ENCODE peak calls at places on chromosomes 12 and 14, in ten cellular contexts. One of them, this sample, is unnamed.

GRCh38 chr14:65351493-65352224 is 60.9 kb upstream of the FUT8 start:
- DNase-seq in endothelial cell of umbilical vein: no peak
- DNase-seq in heart left ventricle: no peak
- DNase-seq in cardiac muscle cell: no peak
- DNase-seq in transverse colon: no peak
- DNase-seq in fibroblast of pulmonary artery: no peak
- DNase-seq in H7: no peak
- DNase-seq in tibial artery: no peak
- DNase-seq in cardiac fibroblast: no peak
- DNase-seq in CD8-positive, alpha-beta memory T cell: no peak
- DNase-seq in this sample: no peak

GRCh38 chr12:128078311-128078851 is 188.6 kb upstream of the TMEM132C start:
- DNase-seq in endothelial cell of umbilical vein: no peak
- DNase-seq in heart left ventricle: no peak
- DNase-seq in cardiac muscle cell: no peak
- DNase-seq in transverse colon: no peak
- DNase-seq in fibroblast of pulmonary artery: no peak
- DNase-seq in H7: peak; percentile 22
- DNase-seq in tibial artery: no peak
- DNase-seq in cardiac fibroblast: no peak
- DNase-seq in CD8-positive, alpha-beta memory T cell: no peak
- DNase-seq in this sample: no peak

GRCh38 chr12:42696424-42697149 is 107.0 kb upstream of the PRICKLE1 start:
- DNase-seq in endothelial cell of umbilical vein: peak; percentile 60
- DNase-seq in heart left ventricle: peak; percentile 70
- DNase-seq in cardiac muscle cell: no peak
- DNase-seq in transverse colon: peak; percentile 61
- DNase-seq in fibroblast of pulmonary artery: peak; percentile 92
- DNase-seq in H7: no peak
- DNase-seq in tibial artery: peak; percentile 88
- DNase-seq in cardiac fibroblast: peak; percentile 96
- DNase-seq in CD8-positive, alpha-beta memory T cell: no peak
- DNase-seq in this sample: peak; percentile 48

GRCh38 chr12:6914246-6914947 is at the start of gene ENO2:
- DNase-seq in endothelial cell of umbilical vein: peak; percentile 51
- DNase-seq in heart left ventricle: peak; percentile 87
- DNase-seq in cardiac muscle cell: peak; percentile 80
- DNase-seq in transverse colon: peak; percentile 81
- DNase-seq in fibroblast of pulmonary artery: peak; percentile 47
- DNase-seq in H7: peak; percentile 85
- DNase-seq in tibial artery: peak; percentile 93
- DNase-seq in cardiac fibroblast: peak; percentile 68
- DNase-seq in CD8-positive, alpha-beta memory T cell: peak; percentile 87
- DNase-seq in this sample: peak; percentile 84

GRCh38 chr12:65879878-65880277 is 55.6 kb downstream of the HMGA2 start:
- DNase-seq in endothelial cell of umbilical vein: peak; percentile 54
- DNase-seq in heart left ventricle: no peak
- DNase-seq in cardiac muscle cell: no peak
- DNase-seq in transverse colon: no peak
- DNase-seq in fibroblast of pulmonary artery: peak; percentile 83
- DNase-seq in H7: no peak
- DNase-seq in tibial artery: no peak
- DNase-seq in cardiac fibroblast: peak; percentile 78
- DNase-seq in CD8-positive, alpha-beta memory T cell: no peak
- DNase-seq in this sample: no peak

GRCh38 chr12:106987846-106988245 is 900 bp upstream of the MTERF2 start:
- DNase-seq in endothelial cell of umbilical vein: no peak
- DNase-seq in heart left ventricle: no peak
- DNase-seq in cardiac muscle cell: no peak
- DNase-seq in transverse colon: no peak
- DNase-seq in fibroblast of pulmonary artery: no peak
- DNase-seq in H7: no peak
- DNase-seq in tibial artery: no peak
- DNase-seq in cardiac fibroblast: no peak
- DNase-seq in CD8-positive, alpha-beta memory T cell: no peak
- DNase-seq in this sample: no peak

GRCh38 chr12:63978519-63978918 is 134.0 kb downstream of the SRGAP1 start:
- DNase-seq in endothelial cell of umbilical vein: peak; percentile 77
- DNase-seq in heart left ventricle: no peak
- DNase-seq in cardiac muscle cell: no peak
- DNase-seq in transverse colon: no peak
- DNase-seq in fibroblast of pulmonary artery: peak; percentile 88
- DNase-seq in H7: no peak
- DNase-seq in tibial artery: no peak
- DNase-seq in cardiac fibroblast: peak; percentile 79
- DNase-seq in CD8-positive, alpha-beta memory T cell: no peak
- DNase-seq in this sample: no peak

GRCh38 chr12:111024205-111024794 is 103.9 kb upstream of the MYL2 start:
- DNase-seq in endothelial cell of umbilical vein: peak; percentile 30
- DNase-seq in heart left ventricle: peak; percentile 74
- DNase-seq in cardiac muscle cell: peak; percentile 85
- DNase-seq in transverse colon: peak; percentile 48
- DNase-seq in fibroblast of pulmonary artery: peak; percentile 31
- DNase-seq in H7: peak; percentile 87
- DNase-seq in tibial artery: no peak
- DNase-seq in cardiac fibroblast: peak; percentile 36
- DNase-seq in CD8-positive, alpha-beta memory T cell: peak; percentile 27
- DNase-seq in this sample: peak; percentile 54

GRCh38 chr12:25135531-25136154 is 59.3 kb downstream of the DNAI7 start:
- DNase-seq in endothelial cell of umbilical vein: no peak
- DNase-seq in heart left ventricle: no peak
- DNase-seq in cardiac muscle cell: no peak
- DNase-seq in transverse colon: peak; percentile 8
- DNase-seq in fibroblast of pulmonary artery: no peak
- DNase-seq in H7: no peak
- DNase-seq in tibial artery: no peak
- DNase-seq in cardiac fibroblast: no peak
- DNase-seq in CD8-positive, alpha-beta memory T cell: no peak
- DNase-seq in this sample: no peak

GRCh38 chr14:72443991-72444431 is 449.9 kb downstream of the DPF3 start:
- DNase-seq in endothelial cell of umbilical vein: no peak
- DNase-seq in heart left ventricle: no peak
- DNase-seq in cardiac muscle cell: no peak
- DNase-seq in transverse colon: no peak
- DNase-seq in fibroblast of pulmonary artery: no peak
- DNase-seq in H7: no peak
- DNase-seq in tibial artery: no peak
- DNase-seq in cardiac fibroblast: no peak
- DNase-seq in CD8-positive, alpha-beta memory T cell: peak; percentile 25
- DNase-seq in this sample: no peak

GRCh38 chr12:34406228-34406995 is 384.1 kb downstream of the ALG10 start:
- DNase-seq in endothelial cell of umbilical vein: no peak
- DNase-seq in heart left ventricle: peak; percentile 28
- DNase-seq in cardiac muscle cell: no peak
- DNase-seq in transverse colon: peak; percentile 1
- DNase-seq in fibroblast of pulmonary artery: no peak
- DNase-seq in H7: peak; percentile 2
- DNase-seq in tibial artery: peak; percentile 28
- DNase-seq in cardiac fibroblast: no peak
- DNase-seq in CD8-positive, alpha-beta memory T cell: no peak
- DNase-seq in this sample: no peak

GRCh38 chr12:51898506-51898905 is 8.8 kb upstream of the ACVRL1 start:
- DNase-seq in endothelial cell of umbilical vein: no peak
- DNase-seq in heart left ventricle: no peak
- DNase-seq in cardiac muscle cell: no peak
- DNase-seq in transverse colon: no peak
- DNase-seq in fibroblast of pulmonary artery: no peak
- DNase-seq in H7: peak; percentile 8
- DNase-seq in tibial artery: no peak
- DNase-seq in cardiac fibroblast: no peak
- DNase-seq in CD8-positive, alpha-beta memory T cell: no peak
- DNase-seq in this sample: no peak

GRCh38 chr14:21072781-21073339 is 2.8 kb downstream of the ARHGEF40 start:
- DNase-seq in endothelial cell of umbilical vein: no peak
- DNase-seq in heart left ventricle: no peak
- DNase-seq in cardiac muscle cell: no peak
- DNase-seq in transverse colon: peak; percentile 68
- DNase-seq in fibroblast of pulmonary artery: no peak
- DNase-seq in H7: no peak
- DNase-seq in tibial artery: no peak
- DNase-seq in cardiac fibroblast: no peak
- DNase-seq in CD8-positive, alpha-beta memory T cell: no peak
- DNase-seq in this sample: no peak

GRCh38 chr14:64704145-64704742 is at the start of gene PLEKHG3:
- DNase-seq in endothelial cell of umbilical vein: peak; percentile 68
- DNase-seq in heart left ventricle: peak; percentile 91
- DNase-seq in cardiac muscle cell: peak; percentile 90
- DNase-seq in transverse colon: peak; percentile 90
- DNase-seq in fibroblast of pulmonary artery: peak; percentile 72
- DNase-seq in H7: peak; percentile 91
- DNase-seq in tibial artery: peak; percentile 92
- DNase-seq in cardiac fibroblast: peak; percentile 83
- DNase-seq in CD8-positive, alpha-beta memory T cell: peak; percentile 46
- DNase-seq in this sample: peak; percentile 87

GRCh38 chr12:93573552-93574223 is 1.2 kb downstream of the SOCS2 start:
- DNase-seq in endothelial cell of umbilical vein: no peak
- DNase-seq in heart left ventricle: no peak
- DNase-seq in cardiac muscle cell: no peak
- DNase-seq in transverse colon: peak; percentile 26
- DNase-seq in fibroblast of pulmonary artery: no peak
- DNase-seq in H7: peak; percentile 38
- DNase-seq in tibial artery: no peak
- DNase-seq in cardiac fibroblast: peak; percentile 21
- DNase-seq in CD8-positive, alpha-beta memory T cell: no peak
- DNase-seq in this sample: peak; percentile 13

GRCh38 chr12:107356266-107356936 is 263.1 kb upstream of the CRY1 start:
- DNase-seq in endothelial cell of umbilical vein: no peak
- DNase-seq in heart left ventricle: no peak
- DNase-seq in cardiac muscle cell: no peak
- DNase-seq in transverse colon: no peak
- DNase-seq in fibroblast of pulmonary artery: peak; percentile 74
- DNase-seq in H7: no peak
- DNase-seq in tibial artery: no peak
- DNase-seq in cardiac fibroblast: peak; percentile 62
- DNase-seq in CD8-positive, alpha-beta memory T cell: no peak
- DNase-seq in this sample: peak; percentile 69

GRCh38 chr12:16299403-16299802 is 21.9 kb upstream of the SLC15A5 start:
- DNase-seq in endothelial cell of umbilical vein: no peak
- DNase-seq in heart left ventricle: no peak
- DNase-seq in cardiac muscle cell: no peak
- DNase-seq in transverse colon: peak; percentile 47
- DNase-seq in fibroblast of pulmonary artery: peak; percentile 38
- DNase-seq in H7: no peak
- DNase-seq in tibial artery: no peak
- DNase-seq in cardiac fibroblast: peak; percentile 32
- DNase-seq in CD8-positive, alpha-beta memory T cell: no peak
- DNase-seq in this sample: peak; percentile 23
- H3K4me3 ChIP-seq in endothelial cell of umbilical vein: no peak overlapping the region
- H3K4me3 ChIP-seq in heart left ventricle: no peak overlapping the region
- H3K4me3 ChIP-seq in cardiac muscle cell: no peak overlapping the region
- H3K4me3 ChIP-seq in transverse colon: no peak overlapping the region
- H3K4me3 ChIP-seq in fibroblast of pulmonary artery: no peak overlapping the region
- H3K4me3 ChIP-seq in H7: no peak overlapping the region
- H3K4me3 ChIP-seq in tibial artery: no peak overlapping the region
- H3K4me3 ChIP-seq in cardiac fibroblast: no peak overlapping the region
- H3K4me3 ChIP-seq in CD8-positive, alpha-beta memory T cell: no peak overlapping the region
- H3K4me3 ChIP-seq in this sample: no peak overlapping the region

DNA sequence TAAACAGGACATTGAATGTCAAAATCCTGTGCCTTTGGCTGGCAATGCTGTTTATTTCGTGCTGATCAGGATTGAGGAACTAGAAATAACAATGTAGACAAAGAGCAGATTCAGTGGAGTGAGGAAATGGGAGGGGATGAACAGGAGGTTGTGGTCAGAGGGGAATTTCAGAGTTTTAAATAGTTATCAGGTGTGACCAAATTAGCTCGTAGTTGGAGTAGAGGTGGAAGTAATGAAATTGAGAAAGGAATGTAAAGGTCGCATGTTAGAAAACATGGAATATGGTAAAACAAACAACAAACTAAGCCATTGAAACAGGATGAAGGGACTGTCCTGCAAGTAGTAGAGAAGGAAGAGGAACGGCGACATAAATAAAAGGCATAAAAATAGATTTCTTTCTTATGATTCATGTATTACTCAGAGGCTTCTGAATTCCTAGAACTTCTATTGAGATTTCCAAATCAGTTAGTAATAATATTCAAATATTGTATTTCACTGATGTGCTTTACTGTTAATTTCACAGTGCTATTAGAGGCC is 9.5 kb upstream of the SAV1 start:
- DNase-seq in endothelial cell of umbilical vein: peak; percentile 74
- DNase-seq in heart left ventricle: no peak
- DNase-seq in cardiac muscle cell: no peak
- DNase-seq in transverse colon: no peak
- DNase-seq in fibroblast of pulmonary artery: peak; percentile 76
- DNase-seq in H7: no peak
- DNase-seq in tibial artery: no peak
- DNase-seq in cardiac fibroblast: peak; percentile 41
- DNase-seq in CD8-positive, alpha-beta memory T cell: no peak
- DNase-seq in this sample: no peak
- H3K4me3 ChIP-seq in endothelial cell of umbilical vein: no peak overlapping the region
- H3K4me3 ChIP-seq in heart left ventricle: no peak overlapping the region
- H3K4me3 ChIP-seq in cardiac muscle cell: no peak overlapping the region
- H3K4me3 ChIP-seq in transverse colon: no peak overlapping the region
- H3K4me3 ChIP-seq in fibroblast of pulmonary artery: no peak overlapping the region
- H3K4me3 ChIP-seq in H7: no peak overlapping the region
- H3K4me3 ChIP-seq in tibial artery: no peak overlapping the region
- H3K4me3 ChIP-seq in cardiac fibroblast: no peak overlapping the region
- H3K4me3 ChIP-seq in CD8-positive, alpha-beta memory T cell: no peak overlapping the region
- H3K4me3 ChIP-seq in this sample: no peak overlapping the region

GRCh38 chr14:53888535-53889386 is 67.9 kb downstream of the BMP4 start:
- DNase-seq in endothelial cell of umbilical vein: no peak
- DNase-seq in heart left ventricle: no peak
- DNase-seq in cardiac muscle cell: no peak
- DNase-seq in transverse colon: no peak
- DNase-seq in fibroblast of pulmonary artery: no peak
- DNase-seq in H7: no peak
- DNase-seq in tibial artery: no peak
- DNase-seq in cardiac fibroblast: no peak
- DNase-seq in CD8-positive, alpha-beta memory T cell: no peak
- DNase-seq in this sample: no peak
- H3K4me3 ChIP-seq in endothelial cell of umbilical vein: no peak overlapping the region
- H3K4me3 ChIP-seq in heart left ventricle: no peak overlapping the region
- H3K4me3 ChIP-seq in cardiac muscle cell: no peak overlapping the region
- H3K4me3 ChIP-seq in transverse colon: no peak overlapping the region
- H3K4me3 ChIP-seq in fibroblast of pulmonary artery: no peak overlapping the region
- H3K4me3 ChIP-seq in H7: no peak overlapping the region
- H3K4me3 ChIP-seq in tibial artery: no peak overlapping the region
- H3K4me3 ChIP-seq in cardiac fibroblast: no peak overlapping the region
- H3K4me3 ChIP-seq in CD8-positive, alpha-beta memory T cell: no peak overlapping the region
- H3K4me3 ChIP-seq in this sample: no peak overlapping the region

DNA sequence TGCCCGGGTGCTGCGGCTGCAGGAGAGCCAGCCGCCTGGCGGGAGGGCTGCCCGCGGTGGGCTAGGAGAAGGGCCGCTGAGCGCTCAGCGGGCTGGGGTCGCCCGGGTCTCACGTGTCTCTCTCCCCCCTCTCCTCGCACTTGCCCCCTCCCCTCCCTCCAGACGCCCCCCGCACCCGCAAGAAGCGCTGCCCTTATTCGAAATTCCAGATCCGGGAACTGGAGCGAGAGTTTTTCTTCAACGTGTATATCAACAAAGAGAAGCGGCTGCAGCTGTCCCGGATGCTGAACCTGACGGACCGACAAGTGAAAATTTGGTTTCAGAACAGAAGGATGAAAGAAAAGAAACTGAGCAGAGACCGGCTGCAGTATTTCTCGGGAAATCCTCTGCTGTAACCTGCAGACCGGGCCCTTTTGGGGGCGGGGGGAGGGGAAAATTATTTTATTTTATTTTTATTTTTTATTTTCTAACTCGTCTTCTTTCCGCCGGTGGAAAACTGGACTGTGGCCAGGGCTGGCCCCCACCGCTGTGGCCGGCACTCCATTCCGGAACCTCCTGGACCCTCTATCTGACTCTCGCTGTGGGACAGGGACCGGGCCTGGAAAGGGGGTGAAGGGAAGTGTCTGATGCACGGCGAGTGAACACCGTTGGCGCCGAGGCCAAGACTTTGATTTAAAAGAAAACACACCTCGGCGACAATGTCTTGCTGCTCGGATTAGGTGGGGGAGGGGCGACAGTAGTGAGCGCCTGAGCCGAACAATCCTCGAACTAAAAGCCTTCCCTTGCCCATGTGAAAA is 463 bp upstream of the HOTAIR start:
- DNase-seq in endothelial cell of umbilical vein: no peak
- DNase-seq in heart left ventricle: no peak
- DNase-seq in cardiac muscle cell: no peak
- DNase-seq in transverse colon: no peak
- DNase-seq in fibroblast of pulmonary artery: no peak
- DNase-seq in H7: peak; percentile 70
- DNase-seq in tibial artery: no peak
- DNase-seq in cardiac fibroblast: no peak
- DNase-seq in CD8-positive, alpha-beta memory T cell: no peak
- DNase-seq in this sample: no peak
- H3K4me3 ChIP-seq in endothelial cell of umbilical vein: no peak overlapping the region
- H3K4me3 ChIP-seq in heart left ventricle: peak overlapping the region; percentile 40
- H3K4me3 ChIP-seq in cardiac muscle cell: no peak overlapping the region
- H3K4me3 ChIP-seq in transverse colon: no peak overlapping the region
- H3K4me3 ChIP-seq in fibroblast of pulmonary artery: no peak overlapping the region
- H3K4me3 ChIP-seq in H7: no peak overlapping the region
- H3K4me3 ChIP-seq in tibial artery: peak overlapping the region; percentile 75
- H3K4me3 ChIP-seq in cardiac fibroblast: no peak overlapping the region
- H3K4me3 ChIP-seq in CD8-positive, alpha-beta memory T cell: no peak overlapping the region
- H3K4me3 ChIP-seq in this sample: peak overlapping the region; percentile 68